ENCODE peak calls at places on chromosome 14, in four cellular contexts. L is NCI-H524, X is A549, F is anterior cingulate cortex. Q is an unnamed sample.

GRCh38 chr14:23183479-23183878 is at the start of gene SLC7A8:
- DNase-seq in L (peak; percentile 79), X (no peak), F (peak; percentile 41), Q (no peak)

GRCh38 chr14:91754819-91755218 is 22.9 kb upstream of the CATSPERB start:
- DNase-seq in L (peak; percentile 31), X (no peak), F (no peak), Q (no peak)

GRCh38 chr14:101731187-101732080 is 30.1 kb upstream of the PPP2R5C start:
- DNase-seq in L (peak; percentile 83), X (peak; percentile 73), F (no peak), Q (no peak)

GRCh38 chr14:72616294-72616693 is 277.6 kb downstream of the DPF3 start:
- DNase-seq in L (no peak), X (no peak), F (no peak), Q (no peak)

GRCh38 chr14:37078131-37078530 is 94.3 kb downstream of the SLC25A21 start:
- DNase-seq in L (no peak), X (no peak), F (no peak), Q (no peak)

GRCh38 chr14:68633131-68633991 is 159.5 kb downstream of the ZFP36L1 start:
- DNase-seq in L (peak; percentile 84), X (no peak), F (peak; percentile 71), Q (no peak)

GRCh38 chr14:33642080-33642479 is 308.8 kb downstream of the EGLN3 start:
- DNase-seq in L (no peak), X (no peak), F (no peak), Q (no peak)

GRCh38 chr14:94313991-94314655 is 9.0 kb downstream of the SERPINA6 start:
- DNase-seq in L (no peak), X (no peak), F (no peak), Q (no peak)

GRCh38 chr14:105491366-105492006 is 440 bp downstream of the TEDC1 start:
- DNase-seq in L (peak; percentile 65), X (peak; percentile 78), F (peak; percentile 49), Q (peak; percentile 70)

GRCh38 chr14:53744846-53745245 is 211.8 kb downstream of the BMP4 start:
- DNase-seq in L (no peak), X (no peak), F (no peak), Q (no peak)

GRCh38 chr14:64879635-64880381 is at the start of gene SPTB:
- DNase-seq in L (peak; percentile 76), X (peak; percentile 30), F (peak; percentile 10), Q (no peak)

GRCh38 chr14:99508896-99509629 is 27.9 kb downstream of the CCNK start:
- DNase-seq in L (no peak), X (no peak), F (no peak), Q (no peak)

GRCh38 chr14:101632520-101632919 is 71.2 kb downstream of the DIO3 start:
- DNase-seq in L (no peak), X (no peak), F (no peak), Q (no peak)

GRCh38 chr14:92407395-92407794 is 84.4 kb downstream of the SLC24A4 start:
- DNase-seq in L (no peak), X (no peak), F (no peak), Q (no peak)

GRCh38 chr14:104353221-104353920 is 215.0 kb downstream of the KIF26A start:
- DNase-seq in L (no peak), X (no peak), F (no peak), Q (no peak)

GRCh38 chr14:32311294-32312009 is 17.6 kb upstream of the AKAP6 start:
- DNase-seq in L (no peak), X (no peak), F (no peak), Q (no peak)

GRCh38 chr14:102878970-102879460 is 43.4 kb upstream of the AMN start:
- DNase-seq in L (no peak), X (no peak), F (no peak), Q (no peak)

GRCh38 chr14:69828372-69828771 is 31.3 kb upstream of the SLC10A1 start:
- DNase-seq in L (no peak), X (no peak), F (peak; percentile 30), Q (no peak)

GRCh38 chr14:105091335-105092123 is 26.3 kb upstream of the GPR132 start:
- DNase-seq in L (no peak), X (peak; percentile 93), F (no peak), Q (no peak)

GRCh38 chr14:22545842-22546721 is 42.9 kb downstream of the DAD1 start:
- DNase-seq in L (no peak), X (no peak), F (no peak), Q (no peak)

GRCh38 chr14:75295061-75295461 is 16.4 kb downstream of the FOS start:
- DNase-seq in L (peak; percentile 49), X (peak; percentile 81), F (peak; percentile 28), Q (no peak)

GRCh38 chr14:31229638-31230229 is 22.1 kb upstream of the HECTD1 start:
- DNase-seq in L (no peak), X (peak; percentile 98), F (no peak), Q (no peak)

GRCh38 chr14:76937181-76938091 is 91.1 kb downstream of the IRF2BPL start:
- DNase-seq in L (peak; percentile 98), X (no peak), F (peak; percentile 9), Q (peak; percentile 83)

GRCh38 chr14:65361920-65362319 is 50.6 kb upstream of the FUT8 start:
- DNase-seq in L (no peak), X (no peak), F (peak; percentile 39), Q (no peak)

GRCh38 chr14:77582511-77582910 is 33.9 kb downstream of the SPTLC2 start:
- DNase-seq in L (peak; percentile 44), X (no peak), F (no peak), Q (no peak)

GRCh38 chr14:76085358-76085757 is 66.4 kb upstream of the GPATCH2L start:
- DNase-seq in L (no peak), X (no peak), F (no peak), Q (no peak)

GRCh38 chr14:36316131-36316530 is 4.3 kb downstream of the MBIP start:
- DNase-seq in L (peak; percentile 31), X (no peak), F (no peak), Q (no peak)

GRCh38 chr14:99946652-99947489 is 118.4 kb upstream of the EVL start:
- DNase-seq in L (peak; percentile 50), X (peak; percentile 76), F (no peak), Q (no peak)

GRCh38 chr14:75970989-75971388 is 10.8 kb downstream of the TGFB3 start:
- DNase-seq in L (no peak), X (no peak), F (no peak), Q (no peak)

GRCh38 chr14:39626589-39627576 is 194.7 kb upstream of the FBXO33 start:
- DNase-seq in L (no peak), X (no peak), F (no peak), Q (no peak)